ENCODE peak calls at places on chromosomes 4 and X, in ten cellular contexts. I is AG10803, G is endodermal cell, F is fibroblast of the aortic adventitia, X is cardiac muscle cell, P is keratinocyte, N is cardiac fibroblast, W is HFF-Myc, C is tibial artery, D is heart left ventricle. U is an unnamed sample.
A peak's percentile ranks its signal among the peaks of the same experiment; 100 is the strongest.

GRCh38 chrX:18410038-18410437 is 15.4 kb upstream of the CDKL5 start:
- DNase-seq in I (peak; percentile 33), G (no peak), F (peak; percentile 59), X (peak; percentile 58), P (no peak), N (peak; percentile 66), W (no peak), C (no peak), D (no peak), U (peak; percentile 58)

GRCh38 chrX:84186603-84187358 is 1.2 kb downstream of the RPS6KA6 start:
- DNase-seq in I (no peak), G (peak; percentile 67), F (no peak), X (no peak), P (no peak), N (no peak), W (no peak), C (no peak), D (no peak), U (no peak)

GRCh38 chr4:184330008-184330400 is 112.3 kb upstream of the ENPP6 start:
- DNase-seq in I (no peak), G (no peak), F (no peak), X (no peak), P (no peak), N (peak; percentile 53), W (no peak), C (peak; percentile 77), D (no peak), U (no peak)

GRCh38 chr4:32145987-32146386 is 1425.8 kb downstream of the PCDH7 start:
- DNase-seq in I (no peak), G (peak; percentile 69), F (no peak), X (no peak), P (no peak), N (no peak), W (no peak), C (no peak), D (no peak), U (no peak)

GRCh38 chr4:55752810-55753209 is 66.8 kb upstream of the EXOC1L start:
- DNase-seq in I (no peak), G (no peak), F (no peak), X (no peak), P (no peak), N (no peak), W (no peak), C (no peak), D (no peak), U (no peak)

GRCh38 chr4:15729910-15730533 is 27.2 kb downstream of the BST1 start:
- DNase-seq in I (peak; percentile 41), G (no peak), F (peak; percentile 67), X (peak; percentile 65), P (no peak), N (peak; percentile 64), W (peak; percentile 33), C (no peak), D (no peak), U (peak; percentile 61)

GRCh38 chr4:63566658-63567057 is 842.6 kb downstream of the TECRL start:
- DNase-seq in I (no peak), G (peak; percentile 47), F (no peak), X (no peak), P (no peak), N (no peak), W (no peak), C (no peak), D (no peak), U (no peak)

GRCh38 chrX:54482839-54483593 is 13.0 kb downstream of the FGD1 start:
- DNase-seq in I (peak; percentile 25), G (peak; percentile 79), F (no peak), X (no peak), P (no peak), N (no peak), W (no peak), C (peak; percentile 62), D (no peak), U (peak; percentile 63)

GRCh38 chr4:11847161-11847560 is 418.5 kb upstream of the HS3ST1 start:
- DNase-seq in I (no peak), G (no peak), F (peak; percentile 66), X (peak; percentile 90), P (no peak), N (peak; percentile 6), W (no peak), C (no peak), D (no peak), U (no peak)

GRCh38 chr4:74932832-74933561 is at the start of gene PARM1:
- DNase-seq in I (peak; percentile 41), G (peak; percentile 97), F (peak; percentile 60), X (peak; percentile 88), P (peak; percentile 4), N (peak; percentile 80), W (peak; percentile 26), C (peak; percentile 97), D (peak; percentile 94), U (peak; percentile 41)

GRCh38 chrX:3134316-3134715 is 93.0 kb downstream of the ARSF start:
- DNase-seq in I (peak; percentile 49), G (no peak), F (no peak), X (no peak), P (no peak), N (no peak), W (no peak), C (no peak), D (no peak), U (peak; percentile 22)

GRCh38 chr4:143986173-143986572 is 33.0 kb downstream of the GYPB start:
- DNase-seq in I (no peak), G (peak; percentile 59), F (no peak), X (no peak), P (no peak), N (no peak), W (no peak), C (no peak), D (no peak), U (no peak)

DNA sequence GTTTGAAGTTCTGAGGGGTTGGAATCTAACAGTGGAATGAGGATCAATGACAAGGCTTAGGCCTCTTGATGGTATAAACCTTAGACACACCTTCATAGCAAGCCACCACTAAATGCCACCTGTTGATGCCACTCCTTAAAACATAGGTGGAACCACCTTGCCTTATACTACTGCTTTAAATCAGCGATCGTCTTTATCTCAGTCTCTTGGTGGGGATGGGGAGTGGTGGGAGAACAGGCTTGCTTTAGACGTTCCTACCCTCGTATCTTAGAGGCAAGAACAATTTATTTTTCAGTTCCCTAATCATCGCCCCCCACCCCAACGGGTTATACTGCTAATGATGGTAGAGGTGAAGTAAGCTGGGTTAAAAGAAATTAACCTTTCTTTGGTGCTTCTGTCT is 1.3 kb downstream of the RAB33B start:
- DNase-seq in I (no peak), G (no peak), F (no peak), X (no peak), P (no peak), N (no peak), W (no peak), C (no peak), D (no peak), U (no peak)
- H3K4me3 ChIP-seq in I (peak overlapping the region; percentile 99), G (peak overlapping the region; percentile 97), F (peak overlapping the region; percentile 100), X (peak overlapping the region; percentile 93), P (peak overlapping the region; percentile 86), N (peak overlapping the region; percentile 72), W (peak overlapping the region; percentile 89), C (peak overlapping the region; percentile 82), D (peak overlapping the region; percentile 88), U (peak overlapping the region; percentile 99)

DNA sequence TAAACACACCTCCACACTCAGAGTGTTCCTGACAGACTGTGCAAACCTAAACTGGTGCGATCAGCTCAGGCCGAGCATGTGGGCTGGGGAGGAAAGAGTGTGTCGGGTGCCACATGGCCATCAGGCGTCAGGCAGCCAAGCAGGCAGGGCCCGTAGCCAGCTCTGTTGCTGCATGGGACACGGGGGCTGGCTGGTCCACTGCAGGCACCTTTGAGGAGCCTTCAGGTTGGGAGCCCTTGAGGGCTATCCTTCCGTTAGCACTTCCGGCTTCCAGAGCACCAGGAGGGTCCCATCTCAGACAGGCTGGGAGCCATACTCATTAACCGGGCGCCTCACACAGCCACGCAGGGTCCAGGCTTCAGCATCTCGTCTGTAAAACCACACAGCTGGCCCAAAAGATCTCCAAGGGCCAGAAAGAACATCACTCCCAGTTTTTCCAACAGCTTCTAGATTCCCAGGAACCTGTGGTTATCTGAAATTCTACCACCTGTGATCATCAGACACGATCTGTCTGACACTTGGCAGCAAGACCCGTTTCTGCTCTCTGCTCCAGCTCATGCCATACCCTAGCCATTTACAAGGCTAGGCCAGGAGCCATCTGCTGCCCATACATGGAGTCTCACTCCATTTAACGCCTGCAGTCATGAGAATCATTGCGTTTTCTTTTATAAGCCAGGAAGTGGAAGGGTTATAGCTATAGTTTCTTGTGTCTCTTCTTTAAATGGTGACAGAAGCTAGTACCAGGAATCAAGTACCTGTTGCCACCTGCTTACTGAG is 87.5 kb downstream of the NSUN7 start:
- DNase-seq in I (no peak), G (no peak), F (no peak), X (no peak), P (no peak), N (no peak), W (no peak), C (peak; percentile 78), D (peak; percentile 34), U (no peak)
- TF ChIP-seq CTCF in I (no peak), G (no peak), F (no peak), X (no peak), P (no peak), N (no peak), W (no peak), C (no peak), D (no peak), U (no peak)

GRCh38 chrX:65687367-65687766 is 19.9 kb downstream of the MSN start:
- DNase-seq in I (no peak), G (no peak), F (no peak), X (no peak), P (no peak), N (no peak), W (no peak), C (no peak), D (no peak), U (no peak)
- H3K4me3 ChIP-seq in I (no peak overlapping the region), G (no peak overlapping the region), F (no peak overlapping the region), X (no peak overlapping the region), P (no peak overlapping the region), N (no peak overlapping the region), W (no peak overlapping the region), C (no peak overlapping the region), D (no peak overlapping the region), U (no peak overlapping the region)

GRCh38 chrX:30874851-30875250 is 14.2 kb downstream of the TAB3 start:
- DNase-seq in I (no peak), G (no peak), F (no peak), X (no peak), P (no peak), N (peak; percentile 21), W (no peak), C (no peak), D (no peak), U (peak; percentile 45)
- TF ChIP-seq CTCF in I (no peak), G (no peak), F (no peak), X (no peak), P (no peak), N (no peak), W (no peak), C (no peak), D (no peak), U (no peak)